ENCODE peak calls at places on chromosomes 2 and 18, in six cellular contexts. S, D, A, N, O and J are unnamed samples.

GRCh38 chr2:205802069-205802468 is 119.8 kb downstream of the NRP2 start:
- DNase-seq in S (no peak), D (no peak), A (no peak), N (no peak), O (no peak), J (no peak)

GRCh38 chr2:192151848-192152247 is 42.9 kb downstream of the TMEFF2 start:
- DNase-seq in S (no peak), D (no peak), A (no peak), N (no peak), O (no peak), J (no peak)

GRCh38 chr2:24214880-24215279 is 40.0 kb downstream of the FAM228A start:
- DNase-seq in S (no peak), D (no peak), A (no peak), N (no peak), O (peak; percentile 48), J (no peak)

GRCh38 chr2:196487426-196487825 is 152.1 kb upstream of the CCDC150 start:
- DNase-seq in S (no peak), D (no peak), A (no peak), N (no peak), O (no peak), J (no peak)

GRCh38 chr2:241238693-241239198 is 50.3 kb downstream of the ANO7 start:
- DNase-seq in S (no peak), D (no peak), A (no peak), N (no peak), O (no peak), J (no peak)

GRCh38 chr2:122565364-122565763 is 809.9 kb downstream of the TSN start:
- DNase-seq in S (no peak), D (no peak), A (no peak), N (no peak), O (no peak), J (no peak)

GRCh38 chr18:50507120-50507590 is 52.7 kb upstream of the MAPK4 start:
- DNase-seq in S (peak; percentile 80), D (peak; percentile 49), A (peak; percentile 84), N (peak; percentile 29), O (no peak), J (peak; percentile 13)

GRCh38 chr2:135945521-135945920 is 39.9 kb downstream of the DARS1 start:
- DNase-seq in S (no peak), D (no peak), A (no peak), N (no peak), O (no peak), J (no peak)

GRCh38 chr18:62577748-62578147 is 54.9 kb downstream of the ZCCHC2 start:
- DNase-seq in S (no peak), D (no peak), A (no peak), N (no peak), O (no peak), J (no peak)

GRCh38 chr2:207042155-207042554 is 102.8 kb downstream of the CPO start:
- DNase-seq in S (no peak), D (no peak), A (no peak), N (no peak), O (no peak), J (no peak)

GRCh38 chr2:219177594-219178376 is at the start of gene RETREG2:
- DNase-seq in S (peak; percentile 78), D (peak; percentile 96), A (peak; percentile 94), N (peak; percentile 61), O (peak; percentile 72), J (peak; percentile 93)

GRCh38 chr18:11759456-11759855 is 70.4 kb downstream of the GNAL start:
- DNase-seq in S (no peak), D (no peak), A (no peak), N (no peak), O (no peak), J (no peak)
- TF ChIP-seq CREB1 in S (no peak), D (no peak), A (no peak), N (no peak), O (no peak), J (no peak)

GRCh38 chr18:45764000-45764686 is 40.2 kb downstream of the SLC14A1 start:
- DNase-seq in S (no peak), D (no peak), A (no peak), N (no peak), O (no peak), J (no peak)

GRCh38 chr18:45757005-45757404 is 33.0 kb downstream of the SLC14A1 start:
- DNase-seq in S (no peak), D (no peak), A (no peak), N (no peak), O (no peak), J (no peak)

GRCh38 chr18:45755936-45756335 is 32.0 kb downstream of the SLC14A1 start:
- DNase-seq in S (no peak), D (no peak), A (no peak), N (no peak), O (no peak), J (no peak)

GRCh38 chr18:45761512-45762114 is 37.6 kb downstream of the SLC14A1 start:
- DNase-seq in S (no peak), D (peak; percentile 18), A (no peak), N (no peak), O (no peak), J (no peak)

GRCh38 chr18:45760443-45761036 is 36.6 kb downstream of the SLC14A1 start:
- DNase-seq in S (no peak), D (peak; percentile 8), A (peak; percentile 89), N (no peak), O (no peak), J (no peak)
- TF ChIP-seq CREB1 in S (no peak), D (no peak), A (no peak), N (no peak), O (no peak), J (no peak)

GRCh38 chr2:238387376-238387775 is 39.4 kb upstream of the ASB1 start:
- DNase-seq in S (no peak), D (no peak), A (no peak), N (no peak), O (no peak), J (no peak)
- TF ChIP-seq CREB1 in S (no peak), D (no peak), A (no peak), N (no peak), O (no peak), J (no peak)

DNA sequence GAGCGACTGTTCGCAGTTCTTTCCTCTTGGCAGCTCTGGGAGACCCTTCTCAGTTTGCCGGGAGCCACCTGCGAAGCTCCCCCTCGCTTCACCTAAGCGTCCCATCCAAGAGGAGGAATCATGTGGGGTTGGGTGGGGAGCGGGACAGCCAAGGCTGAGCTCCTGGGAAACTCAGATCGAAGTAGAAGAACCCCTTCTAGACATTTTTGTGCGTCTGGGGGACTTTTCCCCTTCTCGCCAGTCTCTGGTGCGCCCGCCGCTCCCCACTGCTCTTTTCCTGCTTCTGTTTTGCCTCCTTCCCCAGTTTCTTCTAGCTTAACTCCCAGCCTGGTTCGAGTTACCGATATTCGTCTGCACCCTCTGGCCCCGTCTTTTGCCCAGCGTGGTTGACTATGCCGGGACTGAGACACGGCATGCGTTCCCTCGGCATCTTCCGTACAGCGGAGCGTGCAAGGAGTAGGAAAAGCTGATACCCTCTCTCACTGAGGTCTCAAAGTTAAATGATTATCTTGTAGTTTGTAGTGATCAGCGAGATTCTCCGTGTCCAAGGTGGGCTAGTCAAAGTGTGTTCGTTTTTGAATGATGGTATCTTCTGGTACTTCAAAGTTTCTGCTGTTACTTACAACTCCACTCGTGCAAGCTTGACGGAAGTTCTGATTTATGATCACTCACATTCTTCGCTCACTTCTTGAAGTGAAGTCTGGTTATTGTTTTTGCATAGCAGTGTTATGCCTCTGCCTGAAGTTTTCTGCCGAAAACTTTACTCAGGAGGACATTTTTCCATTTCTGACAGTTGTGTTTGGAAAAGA is 664 bp downstream of the CAMKMT start:
- DNase-seq in S (peak; percentile 24), D (peak; percentile 35), A (peak; percentile 77), N (no peak), O (peak; percentile 33), J (peak; percentile 18)
- TF ChIP-seq CREB1 in S (no peak), D (no peak), A (no peak), N (no peak), O (no peak), J (no peak)

DNA sequence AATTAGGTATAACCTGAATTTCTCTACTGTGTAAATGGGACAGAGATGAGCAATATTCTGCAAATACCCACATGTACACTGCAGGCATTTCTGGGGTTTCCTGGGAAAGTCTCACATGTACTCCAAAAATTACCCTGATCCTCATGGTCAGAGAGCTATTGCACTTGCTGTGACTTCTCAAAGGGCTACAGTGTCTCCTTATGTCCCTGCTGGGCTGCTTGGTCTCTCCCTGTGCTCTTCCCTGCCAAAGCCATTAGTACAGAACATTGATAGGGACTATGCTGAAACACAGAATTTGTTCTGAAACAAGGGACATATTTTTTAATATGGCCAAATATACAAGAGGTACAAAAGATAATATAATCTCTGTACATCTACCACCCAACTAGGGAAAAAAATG is 924.4 kb upstream of the NXPH2 start:
- DNase-seq in S (no peak), D (no peak), A (no peak), N (no peak), O (no peak), J (no peak)
- TF ChIP-seq CREB1 in S (no peak), D (no peak), A (no peak), N (no peak), O (no peak), J (no peak)